ENCODE peak calls at places on chromosomes 13 and 19, in four cellular contexts. One of them, this sample, is unnamed.

GRCh38 chr13:98172570-98173405 is 4.3 kb downstream of the RNF113B start:
- DNase-seq in HepG2: no peak
- DNase-seq in K562: no peak
- DNase-seq in GM12878: no peak
- DNase-seq in this sample: no peak

GRCh38 chr19:7895565-7895964 is 7.3 kb downstream of the LRRC8E start:
- DNase-seq in HepG2: no peak
- DNase-seq in K562: no peak
- DNase-seq in GM12878: no peak
- DNase-seq in this sample: no peak

GRCh38 chr19:31119951-31120690 is 229.1 kb downstream of the TSHZ3 start:
- DNase-seq in HepG2: no peak
- DNase-seq in K562: no peak
- DNase-seq in GM12878: no peak
- DNase-seq in this sample: no peak

GRCh38 chr13:74907788-74908187 is 574.2 kb downstream of the TBC1D4 start:
- DNase-seq in HepG2: no peak
- DNase-seq in K562: no peak
- DNase-seq in GM12878: no peak
- DNase-seq in this sample: no peak

GRCh38 chr19:55340144-55340783 is 588 bp downstream of the KMT5C start:
- DNase-seq in HepG2: no peak
- DNase-seq in K562: peak; percentile 59
- DNase-seq in GM12878: no peak
- DNase-seq in this sample: no peak

GRCh38 chr19:29841209-29841558 is 29.4 kb downstream of the CCNE1 start:
- DNase-seq in HepG2: peak; percentile 54
- DNase-seq in K562: no peak
- DNase-seq in GM12878: no peak
- DNase-seq in this sample: no peak

GRCh38 chr19:44718441-44719261 is 19.7 kb downstream of the CEACAM16 start:
- DNase-seq in HepG2: peak; percentile 98
- DNase-seq in K562: no peak
- DNase-seq in GM12878: no peak
- DNase-seq in this sample: peak; percentile 74

GRCh38 chr13:107767119-107767518 is 448.2 kb downstream of the LIG4 start:
- DNase-seq in HepG2: no peak
- DNase-seq in K562: no peak
- DNase-seq in GM12878: no peak
- DNase-seq in this sample: no peak

GRCh38 chr19:2561895-2562294 is 86.0 kb downstream of the GADD45B start:
- DNase-seq in HepG2: no peak
- DNase-seq in K562: no peak
- DNase-seq in GM12878: peak; percentile 92
- DNase-seq in this sample: no peak

GRCh38 chr19:40006273-40006691 is 9.4 kb downstream of the ZNF546 start:
- DNase-seq in HepG2: no peak
- DNase-seq in K562: peak; percentile 73
- DNase-seq in GM12878: no peak
- DNase-seq in this sample: no peak

GRCh38 chr19:48190288-48191284 is 20.1 kb downstream of the ZSWIM9 start:
- DNase-seq in HepG2: peak; percentile 29
- DNase-seq in K562: peak; percentile 94
- DNase-seq in GM12878: no peak
- DNase-seq in this sample: peak; percentile 91

GRCh38 chr13:107144432-107144831 is 576.5 kb upstream of the ARGLU1 start:
- DNase-seq in HepG2: no peak
- DNase-seq in K562: no peak
- DNase-seq in GM12878: no peak
- DNase-seq in this sample: no peak

GRCh38 chr13:101649490-101650126 is 197.1 kb downstream of the ITGBL1 start:
- DNase-seq in HepG2: no peak
- DNase-seq in K562: no peak
- DNase-seq in GM12878: no peak
- DNase-seq in this sample: no peak

GRCh38 chr19:30249911-30250310 is 122.3 kb upstream of the ZNF536 start:
- DNase-seq in HepG2: no peak
- DNase-seq in K562: no peak
- DNase-seq in GM12878: no peak
- DNase-seq in this sample: no peak

GRCh38 chr13:33547035-33547434 is 261.5 kb upstream of the STARD13 start:
- DNase-seq in HepG2: no peak
- DNase-seq in K562: no peak
- DNase-seq in GM12878: no peak
- DNase-seq in this sample: no peak

GRCh38 chr19:39052243-39052746 is 19.9 kb upstream of the FBXO27 start:
- DNase-seq in HepG2: peak; percentile 48
- DNase-seq in K562: peak; percentile 55
- DNase-seq in GM12878: no peak
- DNase-seq in this sample: peak; percentile 68

GRCh38 chr19:40136818-40137217 is 46.1 kb upstream of the ZNF780A start:
- DNase-seq in HepG2: no peak
- DNase-seq in K562: no peak
- DNase-seq in GM12878: no peak
- DNase-seq in this sample: no peak

GRCh38 chr19:2765376-2765775 is 17.7 kb downstream of the SGTA start:
- DNase-seq in HepG2: no peak
- DNase-seq in K562: no peak
- DNase-seq in GM12878: no peak
- DNase-seq in this sample: no peak

GRCh38 chr19:15129856-15130580 is 22.8 kb downstream of the SYDE1 start:
- DNase-seq in HepG2: no peak
- DNase-seq in K562: no peak
- DNase-seq in GM12878: no peak
- DNase-seq in this sample: no peak

GRCh38 chr19:28242317-28242927 is 970.5 kb downstream of the UQCRFS1 start:
- DNase-seq in HepG2: no peak
- DNase-seq in K562: peak; percentile 67
- DNase-seq in GM12878: no peak
- DNase-seq in this sample: no peak

GRCh38 chr13:92781965-92782364 is 444.6 kb upstream of the GPC6 start:
- DNase-seq in HepG2: no peak
- DNase-seq in K562: no peak
- DNase-seq in GM12878: no peak
- DNase-seq in this sample: no peak

GRCh38 chr13:66137384-66137783 is 1092.8 kb downstream of the PCDH9 start:
- DNase-seq in HepG2: no peak
- DNase-seq in K562: no peak
- DNase-seq in GM12878: no peak
- DNase-seq in this sample: no peak

GRCh38 chr13:34290661-34291060 is 472.7 kb downstream of the RFC3 start:
- DNase-seq in HepG2: no peak
- DNase-seq in K562: no peak
- DNase-seq in GM12878: no peak
- DNase-seq in this sample: no peak

GRCh38 chr13:22717036-22717435 is 463.7 kb upstream of the SGCG start:
- DNase-seq in HepG2: no peak
- DNase-seq in K562: no peak
- DNase-seq in GM12878: no peak
- DNase-seq in this sample: no peak

GRCh38 chr19:45244133-45244532 is 1.1 kb downstream of the EXOC3L2 start:
- DNase-seq in HepG2: no peak
- DNase-seq in K562: no peak
- DNase-seq in GM12878: no peak
- DNase-seq in this sample: no peak

GRCh38 chr13:106348032-106348431 is 187.4 kb downstream of the EFNB2 start:
- DNase-seq in HepG2: no peak
- DNase-seq in K562: no peak
- DNase-seq in GM12878: no peak
- DNase-seq in this sample: no peak

GRCh38 chr19:10751109-10751972 is 33.5 kb downstream of the DNM2 start:
- DNase-seq in HepG2: no peak
- DNase-seq in K562: no peak
- DNase-seq in GM12878: no peak
- DNase-seq in this sample: no peak

GRCh38 chr19:8445488-8446001 is 770 bp downstream of the HNRNPM start:
- DNase-seq in HepG2: no peak
- DNase-seq in K562: peak; percentile 55
- DNase-seq in GM12878: no peak
- DNase-seq in this sample: no peak

GRCh38 chr19:14053032-14053431 is 8.8 kb downstream of the PALM3 start:
- DNase-seq in HepG2: no peak
- DNase-seq in K562: peak; percentile 9
- DNase-seq in GM12878: no peak
- DNase-seq in this sample: no peak

GRCh38 chr19:32691952-32692726 is 518 bp downstream of the NUDT19 start:
- DNase-seq in HepG2: no peak
- DNase-seq in K562: peak; percentile 58
- DNase-seq in GM12878: no peak
- DNase-seq in this sample: peak; percentile 72

GRCh38 chr13:58048670-58049069 is 417.1 kb downstream of the PCDH17 start:
- DNase-seq in HepG2: no peak
- DNase-seq in K562: no peak
- DNase-seq in GM12878: no peak
- DNase-seq in this sample: no peak

GRCh38 chr13:41428155-41428554 is 29.2 kb upstream of the RGCC start:
- DNase-seq in HepG2: no peak
- DNase-seq in K562: no peak
- DNase-seq in GM12878: no peak
- DNase-seq in this sample: no peak
- TF ChIP-seq ATF2 in HepG2: no peak
- TF ChIP-seq ATF2 in K562: no peak
- TF ChIP-seq ATF2 in GM12878: no peak
- TF ChIP-seq ATF2 in this sample: no peak

GRCh38 chr13:71685072-71685471 is 181.9 kb downstream of the DACH1 start:
- DNase-seq in HepG2: no peak
- DNase-seq in K562: no peak
- DNase-seq in GM12878: no peak
- DNase-seq in this sample: no peak
- TF ChIP-seq EP300 in HepG2: no peak
- TF ChIP-seq EP300 in K562: no peak
- TF ChIP-seq EP300 in GM12878: no peak
- TF ChIP-seq EP300 in this sample: no peak

GRCh38 chr19:54164369-54165068 is 5.0 kb upstream of the LENG1 start:
- DNase-seq in HepG2: no peak
- DNase-seq in K562: peak; percentile 90
- DNase-seq in GM12878: no peak
- DNase-seq in this sample: peak; percentile 99
- TF ChIP-seq ATF2 in HepG2: no peak
- TF ChIP-seq ATF2 in K562: no peak
- TF ChIP-seq ATF2 in GM12878: no peak
- TF ChIP-seq ATF2 in this sample: no peak

GRCh38 chr19:722553-723101 is 13.9 kb downstream of the PALM start:
- DNase-seq in HepG2: no peak
- DNase-seq in K562: no peak
- DNase-seq in GM12878: no peak
- DNase-seq in this sample: no peak
- TF ChIP-seq EP300 in HepG2: no peak
- TF ChIP-seq EP300 in K562: no peak
- TF ChIP-seq EP300 in GM12878: no peak
- TF ChIP-seq EP300 in this sample: no peak

DNA sequence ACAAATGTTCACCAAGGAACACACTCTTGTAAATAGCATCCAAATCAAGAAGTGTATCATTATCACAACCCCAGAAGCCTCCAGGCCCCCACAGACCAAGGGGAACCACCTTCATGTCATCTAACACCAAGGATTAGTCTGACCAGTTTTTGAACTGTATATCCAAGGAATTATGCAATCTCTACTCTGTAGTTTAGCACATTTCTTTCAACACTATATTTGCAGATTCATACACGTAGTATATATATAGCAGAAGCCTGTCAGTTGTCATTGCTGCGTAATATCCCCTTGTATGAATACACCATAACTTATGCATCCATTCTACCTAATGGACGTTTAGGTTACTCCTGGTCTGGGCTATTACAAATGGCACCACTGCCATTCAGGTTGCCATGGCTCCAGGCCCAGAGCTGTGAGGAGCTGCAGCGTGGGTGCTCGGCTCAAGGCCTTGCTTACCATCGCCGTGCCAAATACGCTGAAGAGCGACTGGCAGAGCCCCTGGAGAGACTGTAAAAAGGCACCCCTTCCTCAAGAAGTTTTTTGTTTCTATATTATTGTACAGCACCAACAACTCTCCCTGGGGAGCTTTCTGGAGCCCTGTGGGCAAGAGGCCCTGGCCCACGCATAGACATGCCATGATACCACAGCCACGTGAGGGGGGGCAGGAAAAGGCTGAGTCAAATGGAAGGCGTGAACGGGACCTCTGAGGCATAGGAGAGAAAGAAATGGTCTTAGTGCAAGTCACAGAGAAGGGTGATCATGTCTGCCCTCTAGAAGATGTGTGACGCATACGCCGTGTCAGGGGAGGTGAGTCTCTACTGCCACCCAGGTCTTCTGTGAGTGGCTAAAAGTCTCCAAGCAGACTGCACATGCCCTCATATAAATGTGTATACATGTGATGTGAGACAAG is 10.8 kb downstream of the LATS2 start:
- DNase-seq in HepG2: no peak
- DNase-seq in K562: no peak
- DNase-seq in GM12878: no peak
- DNase-seq in this sample: peak; percentile 38
- TF ChIP-seq ATF2 in HepG2: no peak
- TF ChIP-seq ATF2 in K562: no peak
- TF ChIP-seq ATF2 in GM12878: no peak
- TF ChIP-seq ATF2 in this sample: no peak

GRCh38 chr13:50133277-50133953 is 118.2 kb downstream of the KCNRG start:
- DNase-seq in HepG2: no peak
- DNase-seq in K562: no peak
- DNase-seq in GM12878: no peak
- DNase-seq in this sample: peak; percentile 65
- TF ChIP-seq EP300 in HepG2: no peak
- TF ChIP-seq EP300 in K562: no peak
- TF ChIP-seq EP300 in GM12878: no peak
- TF ChIP-seq EP300 in this sample: no peak

DNA sequence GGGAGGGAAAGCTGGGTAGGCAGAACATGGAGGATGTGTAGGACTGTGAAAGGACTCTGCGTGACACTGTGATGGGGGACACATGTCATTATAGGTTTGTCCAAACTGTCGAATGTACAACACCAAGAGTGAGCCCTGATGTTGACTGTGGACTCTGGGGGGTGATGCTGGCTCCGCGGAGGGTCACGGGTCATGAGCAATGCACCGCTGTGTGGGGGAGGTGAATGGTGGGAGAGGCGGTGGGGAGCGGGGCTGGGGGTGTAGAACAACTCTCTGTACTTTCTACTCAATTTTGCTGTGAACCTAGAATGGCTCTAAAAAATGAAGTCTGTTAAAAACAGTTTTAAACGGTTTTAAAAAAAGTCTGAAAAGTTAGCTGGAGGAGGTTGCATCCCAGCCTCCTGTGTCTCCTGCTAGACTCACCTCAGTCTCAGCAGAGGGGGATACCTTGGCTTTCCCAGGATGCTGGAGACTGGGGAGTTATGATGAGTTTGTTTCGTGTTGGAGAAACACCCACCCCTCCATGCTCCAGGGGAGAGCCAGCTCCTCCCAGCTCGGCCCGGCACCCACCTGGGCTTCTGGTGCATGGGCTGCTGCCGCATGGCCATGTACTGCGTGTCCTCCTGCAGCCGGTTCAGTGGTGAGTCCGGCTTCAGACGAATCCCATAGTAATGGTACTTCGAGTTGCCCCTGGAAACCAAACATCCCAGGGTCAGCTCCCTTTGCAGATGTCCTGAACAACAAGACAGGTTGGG is 34.7 kb upstream of the RANBP3 start:
- DNase-seq in HepG2: no peak
- DNase-seq in K562: no peak
- DNase-seq in GM12878: no peak
- DNase-seq in this sample: no peak
- TF ChIP-seq ATF2 in HepG2: no peak
- TF ChIP-seq ATF2 in K562: no peak
- TF ChIP-seq ATF2 in GM12878: no peak
- TF ChIP-seq ATF2 in this sample: no peak

This sample was measured in H1.